ENCODE peak calls at places on chromosomes 5 and 9, in eight cellular contexts. F is thyroid gland; Y is fibroblast of lung; W is right atrium auricular region; K is CD8-positive, alpha-beta T cell; J is neuronal stem cell; U is IMR-90; N is heart right ventricle. I is an unnamed sample. For H3K4me1 and H3K9me3, the result is how much of the 10 kb centered on the place peaks cover.

GRCh38 chr9:137382728-137383452 is 40.1 kb downstream of the EXD3 start:
- DNase-seq in Y (no peak), W (no peak), K (no peak), U (no peak), J (no peak), N (no peak), F (no peak), I (no peak)

GRCh38 chr5:113060410-113061025 is 83.9 kb downstream of the DCP2 start:
- DNase-seq in K (no peak), U (no peak), Y (no peak), J (no peak), N (no peak), W (no peak), F (no peak), I (no peak)

GRCh38 chr5:14871084-14871572 is 450 bp downstream of the ANKH start:
- DNase-seq in F (peak), K (peak), J (no peak), N (peak), W (no peak), U (no peak), Y (no peak), I (peak)

GRCh38 chr9:126809068-126809467 is 4.2 kb downstream of the ZBTB43 start:
- DNase-seq in U (peak), J (no peak), F (no peak), W (no peak), K (no peak), Y (no peak), N (no peak), I (no peak)

GRCh38 chr5:138961221-138961620 is 86.1 kb upstream of the LRRTM2 start:
- DNase-seq in K (no peak), Y (no peak), F (no peak), U (no peak), N (no peak), W (no peak), J (no peak), I (no peak)

GRCh38 chr5:57834829-57835554 is 352.4 kb upstream of the ACTBL2 start:
- DNase-seq in J (peak), Y (peak), K (no peak), W (no peak), F (peak), U (peak), N (no peak), I (no peak)

GRCh38 chr5:76468625-76469410 is 65.7 kb downstream of the IQGAP2 start:
- DNase-seq in K (no peak), U (no peak), Y (peak), F (no peak), W (no peak), J (no peak), N (no peak), I (no peak)

GRCh38 chr5:167696558-167697314 is 594.7 kb upstream of the WWC1 start:
- DNase-seq in F (no peak), W (no peak), K (no peak), U (no peak), Y (no peak), N (no peak), J (no peak), I (no peak)

GRCh38 chr5:127887282-127887681 is 184.1 kb downstream of the CCDC192 start:
- DNase-seq in Y (peak), W (no peak), U (no peak), J (no peak), N (no peak), K (no peak), F (no peak), I (no peak)

GRCh38 chr5:90356612-90357011 is 52.9 kb downstream of the CETN3 start:
- DNase-seq in N (no peak), Y (peak), W (no peak), F (no peak), K (no peak), U (no peak), J (no peak), I (no peak)

GRCh38 chr9:125440411-125440810 is 178.8 kb downstream of the GAPVD1 start:
- DNase-seq in N (no peak), U (no peak), F (no peak), K (no peak), W (no peak), J (no peak), Y (no peak), I (no peak)

GRCh38 chr5:148666353-148666752 is 12.0 kb upstream of the HTR4 start:
- DNase-seq in K (no peak), Y (no peak), N (no peak), U (peak), W (no peak), J (no peak), F (no peak), I (no peak)

DNA sequence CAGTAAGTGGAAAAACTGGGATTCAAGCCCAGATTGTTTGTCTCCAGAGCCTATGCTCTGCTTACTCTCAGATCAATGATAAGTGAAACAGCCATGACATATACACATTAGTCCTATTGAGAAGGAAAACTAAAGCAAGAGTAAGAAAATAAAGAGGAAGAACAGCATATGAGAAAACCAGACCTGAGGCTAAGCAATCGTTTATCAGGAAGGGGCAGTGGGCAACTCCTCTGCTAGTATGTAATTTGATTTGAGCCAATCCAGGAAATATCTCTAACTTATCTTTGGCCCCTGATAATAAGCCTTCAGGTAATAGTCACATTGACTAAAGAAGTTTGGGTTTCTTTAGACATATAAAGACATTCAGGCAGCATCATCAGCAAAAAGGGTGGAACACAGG is 789.9 kb upstream of the C9orf72 start:
- DNase-seq in N (no peak), U (no peak), J (no peak), Y (no peak), F (no peak), W (no peak), K (no peak), I (no peak)
- H3K4me1 ChIP-seq in N (under half), U (under half), J (under half), Y (under half), F (under half), W (under half), K (under half), I (under half)

GRCh38 chr5:71825992-71826391 is 106.9 kb downstream of the CARTPT start:
- DNase-seq in N (no peak), U (no peak), W (no peak), J (no peak), K (no peak), Y (no peak), F (no peak), I (no peak)
- H3K9me3 ChIP-seq in N (under half), U (under half), W (under half), J (under half), K (under half), Y (under half), F (under half), I (under half)

DNA sequence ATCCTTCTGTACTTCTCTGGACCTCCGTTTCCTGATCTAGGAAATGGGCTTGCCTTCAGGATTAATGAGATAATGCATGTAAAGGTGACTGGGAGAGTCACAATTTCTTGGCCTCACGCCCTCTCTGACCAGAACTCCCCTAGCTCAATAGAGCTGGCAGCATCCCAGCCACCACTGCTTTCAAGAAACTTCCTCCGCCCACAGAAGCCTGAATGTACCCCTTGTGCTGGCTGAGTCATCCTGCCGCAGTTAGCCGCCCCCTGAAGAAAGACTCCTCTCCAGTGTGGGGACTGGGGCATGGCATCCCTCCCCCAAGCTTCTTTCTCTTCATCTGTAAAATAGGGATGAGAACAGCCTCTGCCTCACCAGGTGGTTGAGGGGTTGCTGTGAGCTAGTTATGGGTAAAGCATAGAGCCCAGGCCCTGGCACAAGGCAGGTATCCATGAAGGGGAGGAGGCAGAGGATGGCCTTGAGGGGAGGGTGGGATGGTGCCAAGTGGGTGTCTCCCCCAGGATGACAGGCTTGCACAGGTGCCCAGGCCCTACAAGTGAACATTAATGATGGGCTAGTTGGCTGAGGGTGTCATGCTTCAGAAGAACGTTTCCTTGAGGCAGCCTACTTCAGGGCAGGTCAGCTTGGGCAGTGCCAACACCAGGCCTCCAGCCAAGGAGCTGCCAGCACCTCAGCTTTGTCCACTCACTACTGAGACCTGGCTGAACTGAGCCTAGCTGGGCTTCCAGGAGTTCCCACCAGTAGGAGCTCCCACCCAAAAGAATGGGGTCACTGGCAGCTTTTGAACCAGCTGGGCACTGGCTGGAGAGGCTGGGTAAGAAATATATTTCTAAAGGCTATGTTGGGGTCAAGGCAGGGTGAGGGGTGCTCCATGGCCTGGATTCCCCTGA is 3.5 kb downstream of the PDLIM4 start:
- DNase-seq in N (peak), F (peak), W (peak), J (no peak), Y (peak), K (no peak), U (peak), I (no peak)
- H3K4me1 ChIP-seq in N (under half), F (half or more), W (half or more), J (under half), Y (half or more), K (under half), U (half or more), I (under half)

DNA sequence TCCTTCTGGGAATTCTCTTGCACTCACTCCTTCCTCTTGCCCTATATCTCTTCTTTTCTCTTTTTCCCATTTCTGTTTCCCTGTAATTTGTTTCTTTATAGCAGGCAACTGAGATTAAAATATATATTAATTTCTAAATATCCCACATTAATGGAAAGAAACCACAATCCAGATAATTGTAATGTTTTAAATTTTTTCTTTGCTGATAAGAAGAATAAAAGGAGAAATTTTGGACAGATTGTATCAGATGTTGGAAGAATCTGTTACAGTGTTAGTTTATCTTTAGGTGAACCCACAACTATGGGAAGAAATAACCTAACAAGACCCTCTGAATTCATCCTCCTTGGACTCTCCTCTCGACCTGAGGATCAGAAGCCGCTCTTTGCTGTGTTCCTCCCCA is at the start of gene OR1L1:
- DNase-seq in J (no peak), N (no peak), W (no peak), F (no peak), Y (no peak), K (no peak), U (no peak), I (no peak)
- H3K9me3 ChIP-seq in J (under half), N (under half), W (under half), F (under half), Y (under half), K (under half), U (under half), I (under half)

GRCh38 chr9:113598883-113599282 is 135.4 kb downstream of the RGS3 start:
- DNase-seq in K (no peak), F (no peak), Y (no peak), U (no peak), W (no peak), J (no peak), N (no peak), I (no peak)
- H3K4me1 ChIP-seq in K (under half), F (under half), Y (half or more), U (half or more), W (half or more), J (under half), N (half or more), I (under half)

GRCh38 chr5:32132757-32133156 is 41.4 kb downstream of the GOLPH3 start:
- DNase-seq in F (no peak), N (no peak), K (no peak), W (no peak), Y (no peak), U (no peak), J (no peak), I (no peak)

GRCh38 chr5:32131604-32132003 is 42.5 kb downstream of the GOLPH3 start:
- DNase-seq in F (no peak), W (no peak), N (no peak), Y (no peak), K (no peak), U (no peak), J (no peak), I (no peak)

GRCh38 chr5:32138839-32139493 is 35.2 kb downstream of the GOLPH3 start:
- DNase-seq in W (no peak), K (no peak), J (no peak), N (no peak), Y (peak), F (no peak), U (peak), I (no peak)

GRCh38 chr5:32130865-32131264 is 43.3 kb downstream of the GOLPH3 start:
- DNase-seq in F (no peak), U (no peak), Y (no peak), W (no peak), J (no peak), K (no peak), N (no peak), I (no peak)

GRCh38 chr5:32136342-32136741 is 37.8 kb downstream of the GOLPH3 start:
- DNase-seq in K (no peak), U (peak), F (no peak), W (no peak), Y (no peak), N (no peak), J (no peak), I (no peak)
- H3K9me3 ChIP-seq in K (under half), U (under half), F (under half), W (under half), Y (under half), N (under half), J (under half), I (under half)

DNA sequence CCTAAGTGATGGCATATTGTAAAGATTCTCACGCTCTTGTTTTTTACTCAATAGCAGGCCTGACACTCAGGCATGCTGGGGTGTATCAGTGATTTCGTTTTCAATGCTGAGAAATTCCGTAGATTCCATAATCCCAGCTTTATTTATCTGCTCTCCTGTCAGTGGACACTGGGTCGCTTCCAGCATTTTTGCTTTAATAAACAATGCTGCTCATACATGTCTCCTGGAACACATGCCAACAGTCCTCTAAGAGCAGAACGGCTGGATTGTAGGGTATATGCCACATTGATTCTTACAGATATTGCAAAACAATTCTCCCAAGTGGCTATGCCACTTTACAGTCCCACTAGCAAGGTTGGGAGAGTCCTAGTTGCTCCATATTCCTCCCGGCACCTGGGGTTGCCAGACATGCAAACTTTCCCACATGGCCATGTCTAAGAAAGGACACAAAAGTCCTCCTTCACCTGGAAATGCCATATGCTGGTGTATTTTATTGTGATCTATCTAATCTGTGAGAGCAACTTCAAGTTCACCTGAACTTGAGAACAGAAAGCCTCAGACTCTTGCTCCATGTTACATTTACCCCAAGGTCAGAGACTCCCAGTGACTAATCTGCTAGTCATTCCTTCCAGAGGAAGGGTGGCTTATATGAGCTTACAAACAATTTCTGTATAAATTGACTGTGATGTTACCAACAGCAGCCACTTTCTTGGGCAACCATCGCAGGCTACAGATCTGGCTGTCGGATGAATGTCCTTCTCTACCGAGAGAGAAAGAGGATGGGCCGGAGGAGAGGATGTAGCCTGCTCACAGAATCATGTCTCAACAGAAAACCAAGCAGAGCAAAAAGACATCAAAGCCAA is 81.8 kb downstream of the RAPGEF1 start:
- DNase-seq in J (no peak), W (no peak), N (no peak), F (no peak), Y (peak), K (no peak), U (peak), I (no peak)
- H3K4me1 ChIP-seq in J (under half), W (half or more), N (half or more), F (half or more), Y (under half), K (under half), U (under half), I (under half)

GRCh38 chr5:162721125-162721524 is 653.6 kb downstream of the GABRG2 start:
- DNase-seq in Y (no peak), F (no peak), J (no peak), U (no peak), W (no peak), K (no peak), N (no peak), I (no peak)
- H3K9me3 ChIP-seq in Y (under half), F (under half), J (under half), U (under half), W (under half), K (under half), N (under half), I (under half)

DNA sequence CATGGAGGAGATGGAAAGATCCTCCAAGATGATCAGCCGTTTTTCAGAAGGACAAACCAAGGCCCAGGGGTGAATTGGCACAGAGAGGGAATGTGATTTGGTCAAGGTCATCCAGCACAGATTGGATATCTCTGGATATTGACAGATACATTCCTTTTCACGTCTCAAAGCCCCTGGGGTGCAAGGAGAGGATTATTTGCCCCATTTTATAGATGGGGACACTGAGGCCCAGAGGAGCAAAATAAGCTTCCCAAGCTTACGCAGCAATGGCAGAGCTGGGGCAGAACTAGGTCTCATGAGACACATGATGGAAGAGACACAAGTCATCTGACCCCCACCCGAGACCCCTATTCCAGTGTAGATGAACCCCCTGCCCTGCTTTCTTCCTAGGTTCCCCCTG is 895 bp upstream of the PDGFRB start:
- DNase-seq in J (no peak), W (no peak), N (no peak), K (no peak), Y (no peak), F (no peak), U (no peak), I (no peak)
- H3K4me1 ChIP-seq in J (under half), W (under half), N (under half), K (under half), Y (under half), F (under half), U (under half), I (under half)

I was measured in naive thymus-derived CD4-positive, alpha-beta T cell.